ENCODE peak calls at places on chromosome 14, in seven cellular contexts. U is stimulated activated CD4-positive, alpha-beta T cell treated with anti-CD3 and anti-CD28 coated beads, Interleukin-4, amount 100 ng/mL, for 48 hours; N is stimulated activated CD8-positive, alpha-beta memory T cell treated with anti-CD3 and anti-CD28 coated beads, Interleukin-2, amount 100 ng/mL, for 48 hours; H is stromal cell of bone marrow; O is cardiac muscle cell; M is effector memory CD8-positive, alpha-beta T cell; F is HFFc6. W is an unnamed sample.

GRCh38 chr14:70254476-70254961 is 65.8 kb upstream of the SLC8A3 start:
- DNase-seq in U (no peak), N (no peak), H (no peak), O (peak), M (no peak), F (no peak), W (no peak)

GRCh38 chr14:32352631-32353030 is 23.5 kb downstream of the AKAP6 start:
- DNase-seq in U (no peak), N (no peak), H (no peak), O (no peak), M (no peak), F (peak), W (no peak)

GRCh38 chr14:79543966-79544365 is 667.3 kb downstream of the DIO2 start:
- DNase-seq in U (no peak), N (no peak), H (peak), O (peak), M (no peak), F (peak), W (no peak)

GRCh38 chr14:74251546-74252030 is 12.3 kb downstream of the VSX2 start:
- DNase-seq in U (peak), N (peak), H (peak), O (peak), M (peak), F (peak), W (peak)

GRCh38 chr14:37586783-37587428 is 8.1 kb downstream of the FOXA1 start:
- DNase-seq in U (no peak), N (no peak), H (no peak), O (no peak), M (no peak), F (no peak), W (no peak)

GRCh38 chr14:61860294-61860918 is 98.2 kb downstream of the SNAPC1 start:
- DNase-seq in U (peak), N (peak), H (no peak), O (peak), M (peak), F (peak), W (no peak)

GRCh38 chr14:31388687-31389413 is 31.5 kb downstream of the HEATR5A start:
- DNase-seq in U (no peak), N (no peak), H (peak), O (no peak), M (no peak), F (no peak), W (no peak)

GRCh38 chr14:89466460-89466859 is 49.4 kb upstream of the FOXN3 start:
- DNase-seq in U (no peak), N (peak), H (no peak), O (no peak), M (peak), F (no peak), W (no peak)

GRCh38 chr14:60064491-60065072 is 27.1 kb upstream of the PCNX4 start:
- DNase-seq in U (no peak), N (no peak), H (peak), O (no peak), M (no peak), F (peak), W (no peak)

GRCh38 chr14:53742226-53742607 is 214.4 kb downstream of the BMP4 start:
- DNase-seq in U (no peak), N (no peak), H (no peak), O (no peak), M (no peak), F (no peak), W (no peak)

GRCh38 chr14:101882141-101882935 is 82.0 kb upstream of the DYNC1H1 start:
- DNase-seq in U (no peak), N (no peak), H (no peak), O (no peak), M (no peak), F (no peak), W (no peak)

GRCh38 chr14:53409974-53410373 is 256.9 kb upstream of the DDHD1 start:
- DNase-seq in U (no peak), N (no peak), H (no peak), O (no peak), M (no peak), F (peak), W (no peak)

GRCh38 chr14:62777510-62777909 is 267.7 kb downstream of the KCNH5 start:
- DNase-seq in U (no peak), N (no peak), H (no peak), O (no peak), M (no peak), F (no peak), W (no peak)

GRCh38 chr14:63045612-63046320 is 508 bp upstream of the KCNH5 start:
- DNase-seq in U (no peak), N (no peak), H (no peak), O (peak), M (no peak), F (no peak), W (no peak)

GRCh38 chr14:44030963-44031362 is 476.1 kb downstream of the FSCB start:
- DNase-seq in U (no peak), N (no peak), H (no peak), O (peak), M (no peak), F (no peak), W (no peak)

GRCh38 chr14:23610815-23611289 is 25.3 kb upstream of the DHRS2 start:
- DNase-seq in U (no peak), N (no peak), H (no peak), O (no peak), M (no peak), F (no peak), W (no peak)

GRCh38 chr14:29149798-29150197 is 383.2 kb downstream of the FOXG1 start:
- DNase-seq in U (no peak), N (no peak), H (no peak), O (no peak), M (no peak), F (no peak), W (no peak)

GRCh38 chr14:33480589-33481184 is 470.2 kb downstream of the EGLN3 start:
- DNase-seq in U (no peak), N (no peak), H (no peak), O (no peak), M (no peak), F (no peak), W (no peak)

GRCh38 chr14:35331605-35332516 is 39.7 kb downstream of the PSMA6 start:
- DNase-seq in U (no peak), N (no peak), H (no peak), O (no peak), M (no peak), F (no peak), W (peak)